ENCODE peak calls at places on chromosomes 16 and 17, in five cellular contexts. One of them, this sample, is unnamed.

GRCh38 chr16:81175325-81175891 is 63.1 kb upstream of the BCO1 start:
- ATAC-seq in upper lobe of left lung: no peak
- ATAC-seq in GM23338: no peak
- ATAC-seq in GM12878: no peak
- ATAC-seq in Panc1: peak
- ATAC-seq in this sample: no peak

GRCh38 chr16:89696598-89697128 is 4.8 kb downstream of the SPATA2L start:
- ATAC-seq in GM12878: peak
- ATAC-seq in GM23338: no peak
- ATAC-seq in upper lobe of left lung: no peak
- ATAC-seq in Panc1: no peak
- ATAC-seq in this sample: no peak

GRCh38 chr16:73669535-73670274 is 621.8 kb upstream of the ZFHX3 start:
- ATAC-seq in upper lobe of left lung: no peak
- ATAC-seq in GM12878: no peak
- ATAC-seq in GM23338: no peak
- ATAC-seq in Panc1: no peak
- ATAC-seq in this sample: no peak

GRCh38 chr17:66652840-66653507 is 181.9 kb upstream of the CACNG5 start:
- ATAC-seq in Panc1: no peak
- ATAC-seq in upper lobe of left lung: no peak
- ATAC-seq in GM23338: no peak
- ATAC-seq in GM12878: peak
- ATAC-seq in this sample: no peak

GRCh38 chr17:2911755-2912111 is 115.5 kb downstream of the RAP1GAP2 start:
- ATAC-seq in GM23338: no peak
- ATAC-seq in upper lobe of left lung: no peak
- ATAC-seq in Panc1: no peak
- ATAC-seq in GM12878: no peak
- ATAC-seq in this sample: no peak

GRCh38 chr17:21193031-21193430 is 20.9 kb downstream of the TMEM11 start:
- ATAC-seq in upper lobe of left lung: no peak
- ATAC-seq in GM12878: no peak
- ATAC-seq in Panc1: no peak
- ATAC-seq in GM23338: no peak
- ATAC-seq in this sample: no peak

GRCh38 chr16:13906426-13907089 is 13.4 kb upstream of the ERCC4 start:
- ATAC-seq in Panc1: peak
- ATAC-seq in GM12878: peak
- ATAC-seq in upper lobe of left lung: no peak
- ATAC-seq in GM23338: no peak
- ATAC-seq in this sample: no peak

GRCh38 chr17:72173475-72174116 is 52.8 kb downstream of the SOX9 start:
- ATAC-seq in Panc1: no peak
- ATAC-seq in upper lobe of left lung: no peak
- ATAC-seq in GM23338: peak
- ATAC-seq in GM12878: no peak
- ATAC-seq in this sample: no peak

GRCh38 chr16:2428051-2428786 is 1.0 kb upstream of the CCNF start:
- ATAC-seq in upper lobe of left lung: peak
- ATAC-seq in Panc1: peak
- ATAC-seq in GM12878: peak
- ATAC-seq in GM23338: peak
- ATAC-seq in this sample: peak

GRCh38 chr17:57781386-57782050 is 36.4 kb upstream of the CCDC182 start:
- ATAC-seq in upper lobe of left lung: no peak
- ATAC-seq in GM23338: no peak
- ATAC-seq in Panc1: no peak
- ATAC-seq in GM12878: no peak
- ATAC-seq in this sample: no peak

GRCh38 chr16:89006036-89006752 is 29.2 kb upstream of the CBFA2T3 start:
- ATAC-seq in GM12878: peak
- ATAC-seq in GM23338: no peak
- ATAC-seq in Panc1: peak
- ATAC-seq in upper lobe of left lung: peak
- ATAC-seq in this sample: no peak

GRCh38 chr17:1490643-1491405 is 1.7 kb downstream of the MYO1C start:
- ATAC-seq in GM23338: peak
- ATAC-seq in upper lobe of left lung: peak
- ATAC-seq in GM12878: peak
- ATAC-seq in Panc1: peak
- ATAC-seq in this sample: peak

GRCh38 chr17:11296994-11297393 is 56.0 kb downstream of the SHISA6 start:
- ATAC-seq in GM23338: no peak
- ATAC-seq in GM12878: no peak
- ATAC-seq in Panc1: no peak
- ATAC-seq in upper lobe of left lung: no peak
- ATAC-seq in this sample: no peak

GRCh38 chr16:73125860-73126259 is 77.9 kb upstream of the ZFHX3 start:
- ATAC-seq in upper lobe of left lung: no peak
- ATAC-seq in GM12878: no peak
- ATAC-seq in Panc1: no peak
- ATAC-seq in GM23338: no peak
- ATAC-seq in this sample: peak

GRCh38 chr17:72191901-72192300 is 71.1 kb downstream of the SOX9 start:
- ATAC-seq in upper lobe of left lung: no peak
- ATAC-seq in Panc1: no peak
- ATAC-seq in GM12878: no peak
- ATAC-seq in GM23338: no peak
- ATAC-seq in this sample: peak

GRCh38 chr17:40091691-40092397 is 8.5 kb downstream of the NR1D1 start:
- ATAC-seq in Panc1: peak
- ATAC-seq in GM12878: no peak
- ATAC-seq in GM23338: peak
- ATAC-seq in upper lobe of left lung: no peak
- ATAC-seq in this sample: no peak

GRCh38 chr17:59330314-59330942 is 1.0 kb upstream of the YPEL2 start:
- ATAC-seq in upper lobe of left lung: peak
- ATAC-seq in GM12878: no peak
- ATAC-seq in Panc1: no peak
- ATAC-seq in GM23338: no peak
- ATAC-seq in this sample: no peak

GRCh38 chr16:53773150-53773846 is 69.3 kb downstream of the FTO start:
- ATAC-seq in Panc1: peak
- ATAC-seq in upper lobe of left lung: peak
- ATAC-seq in GM23338: peak
- ATAC-seq in GM12878: peak
- ATAC-seq in this sample: peak

GRCh38 chr16:2964416-2965223 is 545 bp downstream of the KREMEN2 start:
- ATAC-seq in GM23338: peak
- ATAC-seq in GM12878: peak
- ATAC-seq in Panc1: peak
- ATAC-seq in upper lobe of left lung: no peak
- ATAC-seq in this sample: no peak

GRCh38 chr17:1005361-1005946 is 8.5 kb downstream of the TIMM22 start:
- ATAC-seq in GM12878: no peak
- ATAC-seq in Panc1: no peak
- ATAC-seq in upper lobe of left lung: no peak
- ATAC-seq in GM23338: no peak
- ATAC-seq in this sample: peak

GRCh38 chr17:2602597-2603017 is 9.2 kb downstream of the PAFAH1B1 start:
- ATAC-seq in GM23338: no peak
- ATAC-seq in upper lobe of left lung: peak
- ATAC-seq in GM12878: peak
- ATAC-seq in Panc1: peak
- ATAC-seq in this sample: no peak

GRCh38 chr17:77141846-77142449 is 1.2 kb downstream of the SEC14L1 start:
- ATAC-seq in upper lobe of left lung: no peak
- ATAC-seq in Panc1: no peak
- ATAC-seq in GM23338: no peak
- ATAC-seq in GM12878: no peak
- ATAC-seq in this sample: no peak

GRCh38 chr17:21705021-21705601 is 12.8 kb downstream of the KCNJ18 start:
- ATAC-seq in GM12878: no peak
- ATAC-seq in upper lobe of left lung: no peak
- ATAC-seq in GM23338: no peak
- ATAC-seq in Panc1: peak
- ATAC-seq in this sample: no peak

GRCh38 chr16:90050969-90051368 is 26.2 kb downstream of the PRDM7 start:
- ATAC-seq in GM12878: no peak
- ATAC-seq in upper lobe of left lung: no peak
- ATAC-seq in GM23338: no peak
- ATAC-seq in Panc1: no peak
- ATAC-seq in this sample: no peak

GRCh38 chr17:67620636-67621035 is 97.1 kb upstream of the NOL11 start:
- ATAC-seq in upper lobe of left lung: no peak
- ATAC-seq in GM12878: no peak
- ATAC-seq in GM23338: no peak
- ATAC-seq in Panc1: no peak
- ATAC-seq in this sample: no peak

GRCh38 chr17:30905742-30906100 is 317 bp downstream of the TEFM start:
- ATAC-seq in GM12878: peak
- ATAC-seq in upper lobe of left lung: peak
- ATAC-seq in Panc1: peak
- ATAC-seq in GM23338: peak
- ATAC-seq in this sample: peak

GRCh38 chr17:67474081-67474661 is 97.1 kb downstream of the PITPNC1 start:
- ATAC-seq in GM12878: no peak
- ATAC-seq in GM23338: peak
- ATAC-seq in upper lobe of left lung: peak
- ATAC-seq in Panc1: no peak
- ATAC-seq in this sample: peak

GRCh38 chr17:17032131-17032692 is 10.0 kb upstream of the MPRIP start:
- ATAC-seq in Panc1: peak
- ATAC-seq in GM23338: no peak
- ATAC-seq in upper lobe of left lung: peak
- ATAC-seq in GM12878: no peak
- ATAC-seq in this sample: peak
- TF ChIP-seq POLR2AphosphoS5 in Panc1: no peak
- TF ChIP-seq POLR2AphosphoS5 in GM23338: no peak
- TF ChIP-seq POLR2AphosphoS5 in upper lobe of left lung: no peak
- TF ChIP-seq POLR2AphosphoS5 in GM12878: no peak
- TF ChIP-seq POLR2AphosphoS5 in this sample: peak

GRCh38 chr17:6998855-6999508 is 3.1 kb downstream of the ALOX12 start:
- ATAC-seq in GM12878: no peak
- ATAC-seq in GM23338: no peak
- ATAC-seq in Panc1: no peak
- ATAC-seq in upper lobe of left lung: no peak
- ATAC-seq in this sample: no peak
- TF ChIP-seq POLR2AphosphoS5 in GM12878: no peak
- TF ChIP-seq POLR2AphosphoS5 in GM23338: no peak
- TF ChIP-seq POLR2AphosphoS5 in Panc1: no peak
- TF ChIP-seq POLR2AphosphoS5 in upper lobe of left lung: no peak
- TF ChIP-seq POLR2AphosphoS5 in this sample: no peak

GRCh38 chr17:42405963-42406495 is 17.0 kb downstream of the CAVIN1 start:
- ATAC-seq in GM23338: peak
- ATAC-seq in Panc1: peak
- ATAC-seq in GM12878: peak
- ATAC-seq in upper lobe of left lung: peak
- ATAC-seq in this sample: peak
- TF ChIP-seq POLR2AphosphoS5 in GM23338: no peak
- TF ChIP-seq POLR2AphosphoS5 in Panc1: no peak
- TF ChIP-seq POLR2AphosphoS5 in GM12878: no peak
- TF ChIP-seq POLR2AphosphoS5 in upper lobe of left lung: no peak
- TF ChIP-seq POLR2AphosphoS5 in this sample: peak

GRCh38 chr16:84730406-84731106 is 30.8 kb downstream of the USP10 start:
- ATAC-seq in Panc1: peak
- ATAC-seq in upper lobe of left lung: peak
- ATAC-seq in GM12878: peak
- ATAC-seq in GM23338: peak
- ATAC-seq in this sample: peak
- TF ChIP-seq POLR2AphosphoS5 in Panc1: peak
- TF ChIP-seq POLR2AphosphoS5 in upper lobe of left lung: no peak
- TF ChIP-seq POLR2AphosphoS5 in GM12878: no peak
- TF ChIP-seq POLR2AphosphoS5 in GM23338: no peak
- TF ChIP-seq POLR2AphosphoS5 in this sample: peak

GRCh38 chr16:647173-647902 is 1.8 kb upstream of the WDR90 start:
- ATAC-seq in GM12878: no peak
- ATAC-seq in Panc1: no peak
- ATAC-seq in upper lobe of left lung: no peak
- ATAC-seq in GM23338: no peak
- ATAC-seq in this sample: no peak
- TF ChIP-seq POLR2AphosphoS5 in GM12878: no peak
- TF ChIP-seq POLR2AphosphoS5 in Panc1: no peak
- TF ChIP-seq POLR2AphosphoS5 in upper lobe of left lung: no peak
- TF ChIP-seq POLR2AphosphoS5 in GM23338: no peak
- TF ChIP-seq POLR2AphosphoS5 in this sample: no peak

DNA sequence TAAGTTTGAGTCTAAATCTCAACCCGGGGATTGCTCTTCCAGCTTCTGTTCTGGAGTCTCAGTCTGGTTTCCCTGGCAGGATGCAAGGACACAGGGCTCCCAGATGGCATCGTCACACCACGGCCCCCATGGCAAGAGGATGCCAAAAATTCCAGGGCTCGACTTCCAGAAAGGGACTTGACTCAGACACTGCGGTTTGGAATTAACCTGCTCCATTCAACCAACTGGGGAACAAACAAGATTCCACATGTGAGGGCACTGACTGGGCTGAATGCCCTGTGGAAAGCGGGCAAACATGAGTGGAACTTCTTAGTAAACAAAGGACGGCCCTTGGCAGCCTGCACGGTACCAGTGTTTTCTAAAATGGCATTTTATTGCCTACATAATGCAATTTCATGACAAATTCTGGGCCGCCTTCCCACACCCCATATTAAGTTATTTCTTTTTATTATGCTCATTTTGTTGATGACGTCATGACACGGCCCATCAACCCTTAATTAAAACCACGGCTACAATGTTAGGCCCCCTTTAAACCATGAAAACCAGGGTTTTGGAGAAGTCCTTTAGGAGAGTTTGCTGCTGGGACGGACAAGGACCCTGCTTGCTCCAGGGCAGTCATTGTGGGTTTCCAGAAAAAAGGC is 205.4 kb downstream of the FOXL1 start:
- ATAC-seq in Panc1: no peak
- ATAC-seq in GM12878: no peak
- ATAC-seq in upper lobe of left lung: no peak
- ATAC-seq in GM23338: no peak
- ATAC-seq in this sample: no peak
- TF ChIP-seq POLR2AphosphoS5 in Panc1: no peak
- TF ChIP-seq POLR2AphosphoS5 in GM12878: no peak
- TF ChIP-seq POLR2AphosphoS5 in upper lobe of left lung: no peak
- TF ChIP-seq POLR2AphosphoS5 in GM23338: no peak
- TF ChIP-seq POLR2AphosphoS5 in this sample: peak

DNA sequence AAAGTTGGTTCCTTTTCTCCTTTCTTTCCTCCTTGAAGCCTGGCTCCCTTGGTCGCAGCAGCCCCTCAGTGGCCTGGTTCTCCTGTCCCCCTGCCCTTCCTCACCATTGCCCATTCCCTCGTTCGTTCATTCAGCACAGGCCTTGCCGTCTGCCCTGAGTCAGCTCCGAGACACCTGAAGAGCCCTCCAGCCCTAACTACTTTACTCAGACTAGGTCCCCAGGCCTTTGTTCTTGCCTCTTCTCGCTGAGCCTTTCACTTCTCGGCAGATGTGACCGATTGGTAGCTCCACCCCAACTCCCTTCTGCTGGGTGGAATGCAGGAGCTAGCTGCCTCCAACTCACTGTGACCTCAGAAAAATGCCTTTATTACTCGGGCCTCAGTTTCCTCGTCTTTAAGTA is 7.0 kb upstream of the ADAM11 start:
- ATAC-seq in upper lobe of left lung: no peak
- ATAC-seq in Panc1: no peak
- ATAC-seq in GM23338: no peak
- ATAC-seq in GM12878: no peak
- ATAC-seq in this sample: no peak
- TF ChIP-seq POLR2AphosphoS5 in upper lobe of left lung: no peak
- TF ChIP-seq POLR2AphosphoS5 in Panc1: no peak
- TF ChIP-seq POLR2AphosphoS5 in GM23338: no peak
- TF ChIP-seq POLR2AphosphoS5 in GM12878: no peak
- TF ChIP-seq POLR2AphosphoS5 in this sample: no peak

GRCh38 chr17:12665263-12666210 is at the start of gene MYOCD:
- ATAC-seq in GM12878: no peak
- ATAC-seq in upper lobe of left lung: no peak
- ATAC-seq in Panc1: peak
- ATAC-seq in GM23338: peak
- ATAC-seq in this sample: peak
- TF ChIP-seq POLR2AphosphoS5 in GM12878: no peak
- TF ChIP-seq POLR2AphosphoS5 in upper lobe of left lung: no peak
- TF ChIP-seq POLR2AphosphoS5 in Panc1: no peak
- TF ChIP-seq POLR2AphosphoS5 in GM23338: no peak
- TF ChIP-seq POLR2AphosphoS5 in this sample: peak

GRCh38 chr16:20676268-20676828 is 21.1 kb downstream of the ACSM1 start:
- ATAC-seq in Panc1: no peak
- ATAC-seq in upper lobe of left lung: no peak
- ATAC-seq in GM12878: peak
- ATAC-seq in GM23338: no peak
- ATAC-seq in this sample: no peak
- TF ChIP-seq POLR2AphosphoS5 in Panc1: no peak
- TF ChIP-seq POLR2AphosphoS5 in upper lobe of left lung: no peak
- TF ChIP-seq POLR2AphosphoS5 in GM12878: no peak
- TF ChIP-seq POLR2AphosphoS5 in GM23338: no peak
- TF ChIP-seq POLR2AphosphoS5 in this sample: no peak